ENCODE peak calls at places on chromosomes 13 and 19, in five cellular contexts. G is A549, Q is stomach, P is breast epithelium, I is H54. H is an unnamed sample.

GRCh38 chr19:2578911-2579677 is 103.2 kb downstream of the GADD45B start:
- DNase-seq in G (peak; percentile 74), Q (peak; percentile 96), P (peak; percentile 92), I (peak; percentile 99), H (peak; percentile 54)

GRCh38 chr13:41919741-41920487 is 41.0 kb downstream of the VWA8 start:
- DNase-seq in G (no peak), Q (no peak), P (no peak), I (no peak), H (no peak)

GRCh38 chr19:55253842-55254624 is 4.8 kb downstream of the PPP6R1 start:
- DNase-seq in G (no peak), Q (peak; percentile 45), P (no peak), I (no peak), H (peak; percentile 40)

GRCh38 chr19:42292963-42293362 is 9.0 kb upstream of the PRR19 start:
- DNase-seq in G (no peak), Q (no peak), P (no peak), I (no peak), H (no peak)

GRCh38 chr13:20438801-20439200 is 86.9 kb downstream of the CRYL1 start:
- DNase-seq in G (no peak), Q (no peak), P (no peak), I (no peak), H (no peak)

GRCh38 chr19:2266183-2266993 is 10.2 kb upstream of the JSRP1 start:
- DNase-seq in G (no peak), Q (peak; percentile 93), P (peak; percentile 84), I (no peak), H (peak; percentile 78)

GRCh38 chr19:46081928-46082727 is 41.3 kb upstream of the IGFL4 start:
- DNase-seq in G (peak; percentile 70), Q (no peak), P (no peak), I (peak; percentile 9), H (peak; percentile 17)

GRCh38 chr19:3407556-3408516 is 41.5 kb downstream of the NFIC start:
- DNase-seq in G (no peak), Q (peak; percentile 53), P (no peak), I (no peak), H (no peak)

GRCh38 chr19:8366121-8366581 is 2.2 kb downstream of the ANGPTL4 start:
- DNase-seq in G (no peak), Q (no peak), P (no peak), I (peak; percentile 7), H (no peak)

GRCh38 chr19:33577947-33578346 is 43.8 kb upstream of the CHST8 start:
- DNase-seq in G (no peak), Q (no peak), P (no peak), I (no peak), H (no peak)

GRCh38 chr13:80214050-80214449 is 126.9 kb downstream of the SPRY2 start:
- DNase-seq in G (no peak), Q (no peak), P (no peak), I (no peak), H (no peak)

GRCh38 chr19:49573451-49573850 is 6.9 kb downstream of the NOSIP start:
- DNase-seq in G (no peak), Q (no peak), P (no peak), I (no peak), H (no peak)

GRCh38 chr19:50242586-50242985 is 39.2 kb downstream of the MYH14 start:
- DNase-seq in G (no peak), Q (no peak), P (no peak), I (no peak), H (no peak)

GRCh38 chr19:58562126-58563033 is 4.0 kb upstream of the UBE2M start:
- DNase-seq in G (no peak), Q (peak; percentile 48), P (no peak), I (no peak), H (no peak)

GRCh38 chr19:49823472-49823871 is 5.4 kb downstream of the MED25 start:
- DNase-seq in G (no peak), Q (no peak), P (no peak), I (no peak), H (no peak)

GRCh38 chr19:9008667-9009066 is 1.5 kb downstream of the MUC16 start:
- DNase-seq in G (no peak), Q (no peak), P (no peak), I (no peak), H (no peak)

GRCh38 chr13:106132216-106132615 is 403.2 kb downstream of the EFNB2 start:
- DNase-seq in G (no peak), Q (no peak), P (no peak), I (no peak), H (no peak)

GRCh38 chr19:1068111-1069001 is 1.4 kb downstream of the ARHGAP45 start:
- DNase-seq in G (no peak), Q (no peak), P (no peak), I (no peak), H (no peak)

GRCh38 chr13:44404261-44405139 is 30.9 kb downstream of the SERP2 start:
- DNase-seq in G (no peak), Q (peak; percentile 50), P (peak; percentile 60), I (no peak), H (no peak)

GRCh38 chr13:56189978-56190377 is 950.7 kb upstream of the PRR20A start:
- DNase-seq in G (no peak), Q (no peak), P (no peak), I (no peak), H (no peak)

GRCh38 chr19:1141944-1142343 is 32.1 kb downstream of the SBNO2 start:
- DNase-seq in G (no peak), Q (no peak), P (no peak), I (no peak), H (no peak)

GRCh38 chr13:73218181-73218580 is 159.4 kb downstream of the KLF5 start:
- DNase-seq in G (no peak), Q (no peak), P (no peak), I (no peak), H (no peak)

GRCh38 chr13:112256716-112257497 is 119.2 kb upstream of the SPACA7 start:
- DNase-seq in G (no peak), Q (no peak), P (no peak), I (no peak), H (no peak)

GRCh38 chr13:111792956-111793355 is 274.0 kb upstream of the SOX1 start:
- DNase-seq in G (no peak), Q (no peak), P (no peak), I (no peak), H (no peak)

GRCh38 chr19:2478756-2479555 is 3.0 kb downstream of the GADD45B start:
- DNase-seq in G (no peak), Q (peak; percentile 88), P (peak; percentile 90), I (peak; percentile 74), H (no peak)

DNA sequence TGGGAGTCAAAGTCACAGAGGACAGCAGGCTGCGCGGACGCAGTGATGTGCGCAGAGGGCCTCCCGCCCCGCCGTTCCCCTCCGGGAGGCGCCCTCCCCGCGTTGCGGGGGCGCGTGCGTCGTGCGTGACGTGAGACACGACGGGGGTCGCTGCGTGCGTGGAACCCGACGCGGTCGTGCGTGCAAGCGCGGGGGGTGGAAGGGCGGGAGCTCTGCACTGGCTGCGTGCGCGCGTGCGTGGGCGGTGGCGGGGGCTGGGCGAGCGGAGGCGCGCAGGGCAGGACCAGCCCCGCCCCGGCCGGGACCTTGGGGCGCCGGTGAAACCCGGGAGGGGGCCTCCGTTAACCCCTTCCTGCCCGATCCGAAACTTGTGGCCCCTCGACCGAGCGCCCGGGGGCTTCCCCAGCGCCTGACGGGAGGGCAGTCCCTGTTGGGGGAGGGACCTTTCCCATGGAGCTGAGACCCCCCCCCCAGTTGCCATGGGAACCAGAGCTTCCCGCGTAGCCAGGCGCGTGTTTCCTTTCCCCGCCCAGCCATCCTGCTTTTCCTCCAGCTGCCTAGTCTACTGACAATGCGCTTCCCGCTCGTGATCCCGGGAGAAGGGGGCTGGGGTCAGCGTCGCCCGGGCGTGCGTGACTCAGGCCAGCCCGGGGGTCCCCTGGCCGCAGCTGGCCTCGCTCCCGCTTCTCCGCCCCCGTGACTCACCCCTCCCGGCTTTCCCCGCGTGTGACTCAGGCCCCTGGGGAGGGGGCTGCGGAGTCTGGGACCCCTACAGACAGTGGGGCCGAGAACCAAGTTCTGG is 7.3 kb upstream of the HOOK2 start:
- DNase-seq in G (no peak), Q (peak; percentile 80), P (peak; percentile 80), I (no peak), H (peak; percentile 90)
- TF ChIP-seq POLR2A in G (no peak), Q (peak; percentile 8), P (no peak), I (peak; percentile 48), H (peak; percentile 39)

DNA sequence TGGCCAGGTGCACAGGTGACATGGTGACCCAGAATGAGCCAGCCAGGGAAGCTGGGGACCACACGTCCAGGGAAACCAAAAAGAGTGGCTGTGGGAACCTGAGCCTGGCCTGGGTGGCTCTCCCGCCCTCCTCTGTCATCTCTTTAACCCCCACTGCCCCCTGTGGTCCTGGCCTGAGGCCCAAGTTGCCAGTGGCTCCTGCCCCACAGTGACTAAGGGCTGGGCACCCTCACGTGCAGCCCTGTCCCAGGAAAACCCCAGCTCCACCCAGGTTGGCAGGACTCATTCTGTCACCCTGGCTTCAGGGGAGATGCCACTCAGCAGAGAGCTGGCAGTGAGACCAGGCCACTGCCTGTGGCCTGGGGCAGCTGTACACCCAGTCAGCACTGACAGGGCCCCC is 30.6 kb upstream of the ISYNA1 start:
- DNase-seq in G (no peak), Q (no peak), P (no peak), I (peak; percentile 63), H (no peak)
- TF ChIP-seq POLR2A in G (no peak), Q (no peak), P (no peak), I (no peak), H (no peak)

DNA sequence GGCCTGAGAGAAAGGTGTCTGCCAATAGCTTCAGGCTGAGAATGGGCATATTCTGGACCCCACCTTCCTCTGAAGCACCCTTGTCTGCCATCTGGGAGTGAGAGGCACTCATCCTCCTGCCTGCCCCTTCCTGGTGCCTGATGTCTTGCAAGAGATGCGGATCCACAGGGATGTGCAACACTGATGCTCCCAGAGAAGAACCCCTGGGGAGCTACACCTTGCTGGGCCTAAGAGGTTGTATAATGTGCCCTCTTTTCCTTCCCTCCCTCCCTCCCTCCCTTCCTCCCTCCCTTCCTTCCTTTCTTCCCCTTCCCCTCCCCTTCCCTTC is 34.6 kb downstream of the ADPRHL1 start:
- DNase-seq in G (no peak), Q (no peak), P (no peak), I (no peak), H (no peak)
- TF ChIP-seq POLR2A in G (no peak), Q (no peak), P (no peak), I (no peak), H (no peak)

GRCh38 chr19:21022996-21023395 is 2.5 kb downstream of the ZNF430 start:
- DNase-seq in G (no peak), Q (no peak), P (no peak), I (no peak), H (peak; percentile 13)

GRCh38 chr19:21023901-21024300 is 3.4 kb downstream of the ZNF430 start:
- DNase-seq in G (no peak), Q (no peak), P (no peak), I (no peak), H (no peak)

DNA sequence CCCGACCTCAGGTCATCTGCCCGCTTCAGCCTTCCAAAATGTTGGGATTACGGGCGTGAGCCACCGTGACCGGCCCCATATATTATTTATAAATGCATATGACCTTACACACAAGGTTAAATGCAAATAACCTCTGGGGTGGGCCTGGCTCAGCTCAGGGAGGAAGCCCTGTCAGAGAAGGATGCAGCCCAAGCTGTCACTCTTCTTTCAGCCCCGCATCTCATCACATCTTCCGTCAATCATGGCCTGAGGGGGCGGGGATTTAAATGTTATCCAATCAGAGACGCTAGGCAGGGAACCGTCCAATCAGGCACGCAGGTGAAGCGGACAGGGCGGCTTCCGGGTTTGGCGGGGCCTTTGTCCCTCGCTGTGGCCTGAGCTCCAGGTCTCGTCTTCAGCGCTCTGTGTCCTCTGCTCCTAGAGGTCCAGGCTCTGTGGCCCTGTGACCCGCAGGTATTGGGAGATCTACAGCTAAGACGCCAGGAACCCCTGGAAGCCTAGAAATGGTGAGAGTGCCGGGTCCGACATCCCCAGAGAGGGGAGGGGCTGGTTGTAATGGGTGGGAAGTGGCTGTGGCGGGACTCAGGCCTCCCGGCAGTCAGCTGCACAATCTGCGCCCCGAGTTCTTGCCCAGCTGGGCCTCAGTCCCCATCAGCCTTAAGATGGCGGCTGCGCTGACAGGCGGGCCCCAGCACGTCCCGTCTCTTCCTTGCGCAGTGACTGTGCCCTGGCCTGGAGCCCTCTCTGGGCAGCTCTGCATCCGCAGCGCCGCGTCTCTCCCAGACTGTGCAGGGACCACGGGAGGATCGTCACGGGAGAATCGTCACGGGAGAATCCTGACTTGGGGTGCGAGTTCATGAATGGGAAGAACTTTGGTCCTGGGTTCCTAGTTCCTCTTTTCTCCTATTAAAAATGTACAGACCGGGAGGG is at the start of gene ZNF430:
- DNase-seq in G (peak; percentile 49), Q (peak; percentile 94), P (peak; percentile 95), I (peak; percentile 57), H (peak; percentile 96)
- TF ChIP-seq POLR2A in G (peak; percentile 35), Q (no peak), P (no peak), I (peak; percentile 72), H (peak; percentile 87)